ENCODE peak calls at places on chromosomes 13 and 19, in four cellular contexts. D, B, Q and L are unnamed samples. For H3K4me1, the result is how much of the 10 kb centered on the place peaks cover.

GRCh38 chr19:3048190-3048533 is 14.1 kb downstream of the TLE5 start:
- DNase-seq in D (no peak), B (no peak), Q (no peak), L (no peak)

GRCh38 chr13:42990147-42990990 is 1.7 kb downstream of the EPSTI1 start:
- DNase-seq in D (no peak), B (no peak), Q (no peak), L (no peak)

GRCh38 chr13:45473627-45474026 is 8.9 kb downstream of the COG3 start:
- DNase-seq in D (no peak), B (no peak), Q (no peak), L (no peak)

GRCh38 chr19:55118401-55118991 is 1.1 kb upstream of the PPP1R12C start:
- DNase-seq in D (peak), B (peak), Q (peak), L (peak)

GRCh38 chr19:867301-867793 is 7.9 kb downstream of the CFD start:
- DNase-seq in D (no peak), B (no peak), Q (no peak), L (no peak)

GRCh38 chr13:50406831-50407230 is 391.6 kb downstream of the KCNRG start:
- DNase-seq in D (no peak), B (no peak), Q (no peak), L (no peak)

GRCh38 chr13:77859450-77859849 is 59.2 kb downstream of the EDNRB start:
- DNase-seq in D (peak), B (peak), Q (no peak), L (no peak)

GRCh38 chr13:44174769-44175425 is 198.7 kb upstream of the SERP2 start:
- DNase-seq in D (no peak), B (no peak), Q (no peak), L (no peak)

GRCh38 chr19:57320180-57321084 is at the start of gene ZNF543:
- DNase-seq in D (peak), B (peak), Q (peak), L (peak)
- TF ChIP-seq POLR2A in D (peak), B (peak), Q (peak), L (no peak)

GRCh38 chr19:46494936-46495788 is 505 bp downstream of the PNMA8B start:
- DNase-seq in D (no peak), B (no peak), Q (peak), L (no peak)

GRCh38 chr19:46493236-46494114 is 2.2 kb downstream of the PNMA8B start:
- DNase-seq in D (peak), B (no peak), Q (peak), L (peak)

GRCh38 chr19:46495789-46496099 is at the start of gene PNMA8B:
- DNase-seq in D (peak), B (peak), Q (peak), L (peak)

GRCh38 chr19:46492841-46493235 is 2.8 kb downstream of the PNMA8B start:
- DNase-seq in D (no peak), B (no peak), Q (no peak), L (no peak)

DNA sequence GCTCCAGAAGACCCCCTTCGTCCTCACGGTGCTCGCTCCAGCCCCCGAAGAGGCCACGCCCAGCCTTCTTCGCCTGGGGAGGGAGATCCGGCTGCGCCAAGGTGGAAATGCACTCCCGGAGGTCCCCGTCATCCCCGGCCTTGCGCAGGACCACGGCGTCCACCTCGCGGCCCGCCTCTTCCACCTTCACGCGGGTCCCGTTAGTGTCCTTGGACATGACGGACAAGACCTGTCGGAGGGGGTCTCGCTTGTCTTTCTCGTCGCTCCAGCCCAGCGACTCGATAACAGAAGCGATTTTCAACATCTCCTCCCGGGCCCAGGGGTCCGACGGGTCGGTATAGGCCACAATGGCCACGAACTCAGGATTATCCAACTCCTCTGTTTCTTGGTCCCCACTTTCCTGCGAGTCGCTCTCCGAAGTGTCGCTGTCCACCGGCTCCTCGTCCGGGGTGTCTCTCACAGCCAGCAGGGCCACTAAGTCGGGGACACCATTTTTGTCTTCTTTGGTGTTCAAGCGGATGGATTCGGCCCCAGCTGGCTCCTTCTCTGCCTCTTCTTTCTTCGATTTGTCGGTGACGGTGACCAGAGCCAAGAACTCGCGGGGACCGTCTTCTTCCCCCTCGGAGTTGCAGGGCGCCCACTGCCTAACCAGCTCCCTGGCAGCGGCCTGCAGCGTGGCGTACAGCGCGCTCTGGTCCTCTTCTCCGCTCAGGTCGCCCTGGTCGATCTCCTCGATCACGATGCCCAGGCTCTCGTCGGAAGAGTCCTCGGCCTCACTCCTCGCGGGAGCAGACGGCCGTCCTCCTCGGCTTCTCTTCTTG is 1.3 kb downstream of the PNMA8B start:
- DNase-seq in D (no peak), B (no peak), Q (peak), L (no peak)
- H3K4me1 ChIP-seq in D (under half), B (under half), Q (under half), L (under half)

DNA sequence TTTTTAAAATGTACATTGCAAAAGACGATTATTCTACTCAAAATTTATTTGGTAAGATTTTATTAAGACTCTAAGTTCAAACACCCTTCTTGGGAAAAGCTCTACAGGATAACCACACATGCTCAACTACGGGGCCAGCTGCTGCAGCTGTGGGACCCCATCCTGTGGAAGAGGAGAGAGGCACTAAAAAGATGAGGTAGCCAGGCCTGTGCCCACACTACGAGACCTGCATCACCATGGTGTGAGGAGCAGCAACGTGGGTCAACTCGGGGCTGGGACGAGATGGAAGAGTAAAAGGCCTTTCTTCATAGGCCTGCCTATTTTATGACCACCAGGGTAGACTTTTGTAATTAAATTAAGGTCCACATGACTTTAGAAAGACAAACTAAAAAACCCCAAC is 4.6 kb upstream of the CCNP start:
- DNase-seq in D (no peak), B (no peak), Q (no peak), L (no peak)
- TF ChIP-seq POLR2A in D (no peak), B (no peak), Q (no peak), L (no peak)

GRCh38 chr19:10881403-10882107 is 10.2 kb downstream of the CARM1 start:
- DNase-seq in D (no peak), B (no peak), Q (no peak), L (no peak)
- H3K4me1 ChIP-seq in D (under half), B (under half), Q (under half), L (under half)

GRCh38 chr19:53883231-53883661 is 1.2 kb downstream of the PRKCG start:
- DNase-seq in D (no peak), B (no peak), Q (peak), L (no peak)

GRCh38 chr19:53880716-53881481 is 1.1 kb upstream of the PRKCG start:
- DNase-seq in D (no peak), B (no peak), Q (no peak), L (no peak)

GRCh38 chr19:53883741-53884140 is 1.7 kb downstream of the PRKCG start:
- DNase-seq in D (no peak), B (no peak), Q (no peak), L (no peak)

GRCh38 chr19:53881482-53882390 is at the start of gene PRKCG:
- DNase-seq in D (no peak), B (peak), Q (peak), L (peak)

GRCh38 chr19:53882391-53883050 is 524 bp downstream of the PRKCG start:
- DNase-seq in D (no peak), B (no peak), Q (no peak), L (no peak)
- TF ChIP-seq POLR2A in D (no peak), B (no peak), Q (no peak), L (no peak)

DNA sequence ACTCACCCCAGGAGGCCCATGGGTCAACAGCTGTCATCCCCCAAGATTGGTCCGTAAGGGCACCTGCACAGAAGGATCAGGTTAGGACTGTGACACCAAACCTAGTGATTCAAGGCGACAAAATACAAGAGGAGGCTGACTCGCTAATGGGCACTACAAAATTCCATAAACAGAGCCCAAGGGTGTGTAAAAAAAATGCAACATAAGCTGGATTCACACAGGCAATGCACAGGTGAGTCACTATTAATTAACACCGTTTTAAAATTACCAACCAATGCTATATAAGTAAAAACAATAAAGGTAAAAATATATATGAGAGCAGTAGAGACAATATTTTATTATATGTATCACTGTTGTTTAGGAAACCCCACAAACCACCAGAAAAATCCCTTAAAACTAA is 1.9 kb downstream of the ZNF606 start:
- DNase-seq in D (no peak), B (no peak), Q (no peak), L (no peak)
- H3K4me1 ChIP-seq in D (under half), B (under half), Q (under half), L (under half)

DNA sequence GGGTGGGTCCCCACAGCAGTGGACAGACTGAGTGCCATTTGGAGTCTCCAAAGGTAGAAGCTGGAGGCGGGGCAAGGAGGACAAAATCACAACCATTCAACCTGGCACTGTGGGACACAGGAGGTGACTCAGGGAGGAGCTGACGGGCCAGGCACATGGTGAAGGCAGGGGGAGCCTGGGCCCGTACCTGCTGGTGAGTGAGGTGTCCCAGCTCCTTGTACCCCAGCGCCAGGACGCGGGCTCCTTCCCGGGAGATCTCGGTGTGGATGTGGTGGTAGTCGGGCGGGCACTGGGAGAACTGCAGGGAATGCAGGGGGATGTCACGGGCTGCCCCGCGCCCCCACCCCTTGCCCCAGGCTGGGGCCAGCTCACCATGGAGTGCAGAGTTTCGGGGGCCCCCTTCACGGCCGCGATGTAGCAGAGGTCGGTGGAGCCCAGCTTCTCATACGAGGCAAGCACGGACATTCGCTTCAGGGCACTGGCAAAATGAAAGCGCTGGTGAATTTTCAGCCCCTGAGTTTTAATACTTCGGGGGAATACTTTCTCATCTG is 9.8 kb downstream of the ATP13A1 start:
- DNase-seq in D (no peak), B (no peak), Q (peak), L (no peak)
- TF ChIP-seq POLR2A in D (no peak), B (no peak), Q (no peak), L (no peak)

DNA sequence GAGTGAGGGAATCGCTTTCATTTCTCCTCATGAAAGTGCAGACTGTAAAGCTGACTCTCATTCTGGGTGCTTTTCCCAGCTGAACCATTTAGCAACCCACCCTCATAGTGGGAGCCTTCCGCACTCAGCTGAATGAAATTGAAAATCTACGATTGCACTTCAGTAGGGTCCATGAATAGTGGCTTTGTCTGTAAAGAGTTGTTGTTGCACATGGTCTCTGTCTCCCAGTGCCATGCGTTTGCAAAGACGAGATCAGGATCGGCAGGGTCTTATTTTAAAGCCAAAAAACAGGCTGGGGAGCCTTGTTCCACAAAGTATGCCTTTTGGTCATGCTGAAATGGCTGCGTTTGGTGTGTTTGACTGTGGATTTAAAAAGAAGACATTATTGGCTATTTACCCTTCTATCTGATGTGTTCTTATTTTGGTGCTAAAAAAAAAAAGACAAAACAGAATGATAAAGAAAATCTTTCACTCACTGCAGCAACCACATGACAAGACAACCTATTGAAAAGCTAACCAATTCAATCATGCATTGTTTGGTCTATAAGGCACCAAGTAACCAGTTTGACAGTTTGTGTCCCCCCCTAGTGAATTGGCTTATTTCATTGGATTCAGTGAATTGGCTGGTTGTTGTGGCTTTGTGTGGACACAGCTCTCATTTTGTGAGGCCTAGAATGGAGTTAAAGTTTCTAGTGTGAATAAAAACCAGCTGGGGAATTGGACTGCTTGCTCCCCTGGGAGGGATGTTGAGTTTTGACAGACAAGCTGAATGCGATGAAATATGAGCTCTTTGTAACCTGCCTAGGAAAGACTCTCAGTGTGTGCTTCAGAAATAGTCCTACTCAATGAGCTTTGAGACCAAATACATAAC is 65.6 kb downstream of the ARHGAP35 start:
- DNase-seq in D (no peak), B (no peak), Q (no peak), L (no peak)
- H3K4me1 ChIP-seq in D (under half), B (under half), Q (under half), L (under half)